ENCODE peak calls at places on chromosomes 5 and 9, in nine cellular contexts. V is astrocyte of the spinal cord, I is kidney epithelial cell, N is mammary epithelial cell, R is thyroid gland, W is HFF-Myc, K is bronchial epithelial cell, B is A549, Q is AG10803. F is an unnamed sample.

GRCh38 chr5:17860660-17861315 is 226.5 kb downstream of the TAF11L14 start:
- DNase-seq in Q (no peak), W (no peak), R (no peak), B (peak; percentile 60), I (no peak), N (peak; percentile 65), V (peak; percentile 14), K (peak; percentile 94), F (no peak)

GRCh38 chr9:76472925-76473324 is 13.9 kb downstream of the GCNT1 start:
- DNase-seq in N (peak; percentile 33), W (no peak), B (no peak), I (no peak), R (no peak), V (peak; percentile 38), Q (peak; percentile 15), K (no peak), F (no peak)

GRCh38 chr9:89701221-89701798 is 96.5 kb downstream of the GADD45G start:
- DNase-seq in K (no peak), Q (no peak), V (no peak), B (no peak), R (no peak), N (no peak), W (no peak), I (no peak), F (no peak)

GRCh38 chr9:130499804-130500263 is 55.1 kb downstream of the ASS1 start:
- DNase-seq in V (no peak), W (no peak), B (peak; percentile 44), I (peak; percentile 29), N (peak; percentile 17), R (no peak), K (peak; percentile 63), Q (no peak), F (no peak)

GRCh38 chr5:55629790-55630189 is 82.3 kb downstream of the SLC38A9 start:
- DNase-seq in R (no peak), I (no peak), B (no peak), K (no peak), Q (no peak), W (no peak), V (no peak), N (no peak), F (peak; percentile 70)

GRCh38 chr5:54567996-54568395 is 50.4 kb downstream of the SNX18 start:
- DNase-seq in N (no peak), V (no peak), Q (no peak), W (no peak), K (no peak), I (no peak), B (no peak), R (no peak), F (no peak)

GRCh38 chr5:40680741-40681350 is 1.1 kb downstream of the PTGER4 start:
- DNase-seq in B (no peak), K (no peak), N (peak; percentile 29), W (no peak), V (peak; percentile 54), Q (peak; percentile 22), I (no peak), R (no peak), F (no peak)

GRCh38 chr9:96423322-96423984 is 5.3 kb upstream of the ZNF367 start:
- DNase-seq in B (no peak), R (no peak), V (no peak), W (no peak), N (no peak), Q (no peak), I (no peak), K (no peak), F (no peak)

GRCh38 chr5:172943283-172943841 is 15.9 kb upstream of the RPL26L1 start:
- DNase-seq in N (no peak), W (no peak), R (peak; percentile 53), I (no peak), K (no peak), Q (peak; percentile 85), V (peak; percentile 86), B (no peak), F (peak; percentile 65)

GRCh38 chr9:129102095-129102525 is 8.5 kb downstream of the CRAT start:
- DNase-seq in N (no peak), Q (no peak), W (no peak), R (no peak), I (no peak), V (no peak), B (no peak), K (no peak), F (no peak)

GRCh38 chr9:129101279-129101678 is 9.3 kb downstream of the CRAT start:
- DNase-seq in K (no peak), Q (no peak), B (no peak), W (no peak), R (no peak), V (no peak), N (no peak), I (no peak), F (no peak)

GRCh38 chr9:129104051-129104450 is 6.5 kb downstream of the CRAT start:
- DNase-seq in I (no peak), Q (no peak), B (no peak), N (no peak), W (no peak), K (no peak), R (no peak), V (no peak), F (no peak)

GRCh38 chr9:129103595-129103965 is 7.0 kb downstream of the CRAT start:
- DNase-seq in V (no peak), K (no peak), R (no peak), B (no peak), W (no peak), N (no peak), Q (no peak), I (no peak), F (no peak)

GRCh38 chr9:129102791-129103594 is 7.6 kb downstream of the CRAT start:
- DNase-seq in I (no peak), R (peak; percentile 36), N (peak; percentile 57), B (peak; percentile 76), K (peak; percentile 59), Q (peak; percentile 55), V (peak; percentile 34), W (no peak), F (peak; percentile 37)
- TF ChIP-seq CTCF in I (peak; percentile 78), R (no peak), N (peak; percentile 76), B (peak; percentile 47), K (peak; percentile 93), Q (peak; percentile 65), V (peak; percentile 75), W (peak; percentile 74), F (peak; percentile 68)

DNA sequence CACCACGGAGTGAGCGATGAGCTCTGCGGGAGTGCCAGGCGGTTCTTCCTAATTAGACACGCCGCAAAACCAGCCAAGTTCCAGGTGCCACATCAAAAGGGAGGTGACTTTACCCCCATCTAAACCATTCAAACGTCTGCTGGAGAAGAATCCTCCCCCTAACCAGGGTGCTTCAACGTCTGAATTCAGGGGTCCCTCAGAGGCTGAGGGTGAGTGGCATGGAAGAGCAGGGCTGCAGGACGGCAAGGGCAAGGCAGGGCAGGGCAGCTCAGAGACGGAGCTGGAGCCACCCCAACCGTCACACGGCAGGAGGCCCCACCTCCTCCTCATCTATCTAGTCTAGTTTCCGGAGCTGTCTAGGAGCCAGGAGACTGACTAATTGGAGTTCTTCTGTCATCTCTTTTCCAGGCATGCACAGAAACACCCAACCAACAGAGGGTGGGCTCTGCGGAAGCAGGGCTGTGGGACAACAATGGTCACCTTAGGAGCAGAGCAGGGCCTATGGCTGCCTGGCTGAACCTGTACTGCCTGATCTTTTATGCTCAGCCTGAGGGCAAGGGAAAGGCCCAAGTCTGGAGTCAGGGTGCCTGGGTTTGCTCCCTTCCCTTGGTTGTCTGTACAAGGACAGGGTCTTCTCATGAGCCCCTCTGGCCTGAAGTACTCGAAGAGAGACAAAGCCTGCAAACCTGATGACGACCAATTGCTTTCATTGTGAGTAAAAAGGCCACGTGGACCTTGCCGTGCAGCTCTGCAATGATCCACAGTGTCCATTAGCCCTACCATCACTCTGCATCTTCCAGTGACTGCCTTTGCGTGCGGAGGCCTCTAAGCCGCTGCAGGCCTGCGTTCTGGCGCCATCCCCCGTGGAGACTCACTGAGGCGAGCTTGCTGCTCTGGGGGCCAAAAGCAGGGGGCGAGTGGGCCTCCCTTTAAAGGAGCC is 81.0 kb upstream of the SLC25A51 start:
- DNase-seq in N (no peak), W (no peak), Q (peak; percentile 72), R (no peak), B (no peak), V (peak; percentile 69), K (peak; percentile 55), I (no peak), F (peak; percentile 75)
- H3K4me3 ChIP-seq in N (no peak overlapping the region), W (no peak overlapping the region), Q (no peak overlapping the region), R (no peak overlapping the region), B (no peak overlapping the region), V (no peak overlapping the region), K (no peak overlapping the region), I (no peak overlapping the region), F (no peak overlapping the region)

GRCh38 chr5:164472150-164472549 is 966.7 kb downstream of the MAT2B start:
- DNase-seq in I (no peak), Q (no peak), B (no peak), V (no peak), N (no peak), K (no peak), W (no peak), R (peak; percentile 35), F (no peak)

GRCh38 chr5:164481270-164481669 is 975.9 kb downstream of the MAT2B start:
- DNase-seq in I (no peak), R (no peak), Q (no peak), N (no peak), K (no peak), V (no peak), B (no peak), W (no peak), F (no peak)

DNA sequence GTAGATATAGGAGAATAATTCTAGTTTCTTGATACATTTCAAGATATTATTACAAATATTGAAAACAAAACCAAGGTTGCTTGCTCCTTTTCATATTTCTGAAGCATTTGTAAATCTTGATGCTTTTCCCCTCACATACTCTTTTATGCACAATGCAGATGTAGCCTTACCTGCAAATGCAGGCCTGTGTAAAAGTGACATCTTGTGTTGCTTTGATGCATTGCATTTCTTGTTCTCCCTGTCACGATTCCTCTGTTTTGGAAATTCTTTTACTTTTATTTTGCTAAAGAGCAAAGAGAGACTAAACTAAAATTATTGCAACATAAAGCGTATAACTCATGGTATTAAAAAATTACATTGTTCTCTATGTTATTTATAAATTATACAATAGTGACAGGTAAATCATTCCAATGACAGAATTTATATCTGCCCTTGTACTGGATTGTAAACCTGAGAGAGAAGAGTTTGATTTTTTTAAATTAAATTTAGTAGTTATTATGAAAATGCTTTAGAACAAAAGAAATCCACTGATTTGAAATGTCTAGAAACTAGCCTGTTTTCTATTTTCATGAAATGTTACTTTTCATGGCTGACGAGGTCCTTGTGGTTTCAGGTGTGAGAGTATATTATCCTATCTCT is 970.0 kb downstream of the MAT2B start:
- DNase-seq in B (peak; percentile 9), Q (peak; percentile 5), W (no peak), V (peak; percentile 27), I (no peak), K (peak; percentile 41), N (peak; percentile 3), R (no peak), F (peak; percentile 10)
- TF ChIP-seq CTCF in B (peak; percentile 38), Q (peak; percentile 50), W (peak; percentile 9), V (peak; percentile 53), I (peak; percentile 64), K (peak; percentile 70), N (peak; percentile 82), R (no peak), F (no peak)

DNA sequence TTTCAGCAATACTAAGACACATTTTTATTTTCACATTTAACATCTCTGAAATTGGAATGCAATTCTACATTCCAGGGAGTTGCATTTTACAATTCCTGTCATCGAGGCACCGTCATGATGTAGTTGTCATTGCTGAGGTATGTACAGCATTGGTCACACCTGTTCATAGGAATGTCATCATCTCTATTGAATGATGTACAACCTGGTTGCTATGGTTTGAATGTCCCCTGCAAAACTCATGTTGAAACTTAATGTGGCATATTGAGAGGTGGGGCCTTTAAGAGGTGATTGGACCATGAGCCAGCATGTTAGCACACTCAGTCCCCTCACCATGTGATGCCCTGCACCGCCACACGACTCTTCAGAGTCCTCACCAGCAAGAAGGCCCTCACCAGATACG is 103.1 kb downstream of the CEMIP2 start:
- DNase-seq in Q (peak; percentile 17), V (no peak), B (no peak), K (peak; percentile 52), R (no peak), I (no peak), W (no peak), N (peak; percentile 27), F (no peak)
- H3K4me3 ChIP-seq in Q (no peak overlapping the region), V (no peak overlapping the region), B (no peak overlapping the region), K (no peak overlapping the region), R (no peak overlapping the region), I (no peak overlapping the region), W (no peak overlapping the region), N (no peak overlapping the region), F (no peak overlapping the region)

F was measured in foreskin fibroblast.